ENCODE peak calls at places on chromosome 3, in nine cellular contexts. X is nephron progenitor cell; R is right atrium auricular region; G is WTC11; F is H9; D is activated B cell treated with CpG ODN at 0.5 μM for 24 hours; V is Caco-2; N is dorsolateral prefrontal cortex; C is CD4-positive, alpha-beta T cell. L is an unnamed sample.

GRCh38 chr3:179304605-179305004 is 18.2 kb upstream of the ZNF639 start:
- DNase-seq in V (no peak), C (no peak), X (no peak), N (no peak), F (no peak), G (no peak), D (no peak), R (no peak), L (no peak)

GRCh38 chr3:138862924-138863775 is 28.4 kb upstream of the PIK3CB start:
- DNase-seq in C (no peak), V (peak), F (peak), X (no peak), N (peak), G (peak), D (no peak), R (no peak), L (no peak)

GRCh38 chr3:132083583-132084372 is 49.0 kb upstream of the CPNE4 start:
- DNase-seq in G (no peak), X (no peak), C (no peak), D (no peak), R (no peak), N (no peak), V (no peak), F (peak), L (no peak)

GRCh38 chr3:103410231-103410630 is 975.4 kb downstream of the ZPLD1 start:
- DNase-seq in D (no peak), V (peak), G (peak), N (no peak), F (peak), C (no peak), R (no peak), X (no peak), L (no peak)

GRCh38 chr3:146160233-146160963 is 586 bp downstream of the PLOD2 start:
- DNase-seq in C (no peak), V (peak), X (peak), D (no peak), N (peak), G (peak), R (peak), F (peak), L (peak)

GRCh38 chr3:59709702-59710555 is 660.1 kb upstream of the CFAP20DC start:
- DNase-seq in N (peak), R (no peak), D (no peak), C (no peak), X (no peak), G (no peak), V (no peak), F (no peak), L (no peak)

GRCh38 chr3:32575451-32575850 is 4.8 kb upstream of the DYNC1LI1 start:
- DNase-seq in F (no peak), R (no peak), G (no peak), V (no peak), D (no peak), N (no peak), X (no peak), C (no peak), L (no peak)

GRCh38 chr3:16667633-16668032 is 62.4 kb upstream of the DAZL start:
- DNase-seq in D (no peak), N (no peak), G (no peak), V (no peak), X (no peak), R (no peak), C (no peak), F (no peak), L (no peak)

GRCh38 chr3:160876568-160877100 is 120.6 kb downstream of the PPM1L start:
- DNase-seq in D (no peak), C (no peak), N (no peak), R (no peak), X (no peak), V (no peak), G (no peak), F (no peak), L (no peak)

GRCh38 chr3:149941946-149942345 is 28.7 kb downstream of the PFN2 start:
- DNase-seq in D (no peak), X (no peak), R (no peak), G (no peak), C (no peak), N (no peak), V (no peak), F (no peak), L (no peak)

GRCh38 chr3:50617096-50617791 is at the start of gene MAPKAPK3:
- DNase-seq in R (no peak), F (no peak), D (peak), N (no peak), G (no peak), V (no peak), C (no peak), X (no peak), L (no peak)

GRCh38 chr3:102156426-102156825 is 278.4 kb upstream of the ZPLD1 start:
- DNase-seq in V (no peak), C (no peak), R (no peak), G (no peak), X (no peak), N (no peak), D (no peak), F (no peak), L (no peak)

GRCh38 chr3:128385080-128385832 is 81.4 kb downstream of the DNAJB8 start:
- DNase-seq in G (no peak), D (no peak), V (peak), N (no peak), R (peak), C (no peak), F (no peak), X (no peak), L (no peak)

GRCh38 chr3:178671261-178672191 is 135.3 kb downstream of the KCNMB2 start:
- DNase-seq in F (no peak), N (no peak), G (no peak), X (no peak), D (no peak), R (no peak), C (no peak), V (no peak), L (no peak)

GRCh38 chr3:149442845-149443544 is 31.5 kb upstream of the TM4SF4 start:
- DNase-seq in D (no peak), C (no peak), G (no peak), F (no peak), V (no peak), X (no peak), R (no peak), N (no peak), L (peak)

GRCh38 chr3:17717411-17717810 is 25.0 kb downstream of the TBC1D5 start:
- DNase-seq in G (no peak), N (no peak), X (no peak), V (no peak), R (no peak), C (no peak), D (no peak), F (no peak), L (no peak)

GRCh38 chr3:101567528-101568317 is 6.1 kb downstream of the TRMT10C start:
- DNase-seq in C (no peak), F (no peak), G (no peak), N (no peak), X (no peak), R (no peak), V (no peak), D (no peak), L (no peak)

GRCh38 chr3:115633467-115633866 is 10.2 kb downstream of the GAP43 start:
- DNase-seq in G (no peak), R (no peak), N (no peak), D (no peak), C (no peak), V (no peak), F (no peak), X (no peak), L (no peak)

GRCh38 chr3:42819351-42819965 is 10.2 kb downstream of the ACKR2 start:
- DNase-seq in N (no peak), G (peak), C (no peak), D (no peak), V (no peak), X (no peak), R (no peak), F (peak), L (no peak)

GRCh38 chr3:169020371-169020770 is 643.1 kb downstream of the MECOM start:
- DNase-seq in X (no peak), F (no peak), N (no peak), D (no peak), C (no peak), G (no peak), R (no peak), V (peak), L (no peak)

GRCh38 chr3:98645039-98645438 is 51.6 kb upstream of the CPOX start:
- DNase-seq in G (no peak), N (no peak), C (no peak), R (no peak), D (no peak), V (no peak), X (no peak), F (peak), L (no peak)

GRCh38 chr3:66538390-66538789 is 37.6 kb upstream of the LRIG1 start:
- DNase-seq in X (no peak), D (no peak), N (no peak), R (no peak), C (no peak), F (no peak), V (no peak), G (no peak), L (no peak)

GRCh38 chr3:25870452-25870851 is 80.6 kb downstream of the OXSM start:
- DNase-seq in X (no peak), V (no peak), R (no peak), F (no peak), C (no peak), N (no peak), G (no peak), D (no peak), L (no peak)

GRCh38 chr3:28906561-28907310 is 374.1 kb upstream of the RBMS3 start:
- DNase-seq in V (no peak), X (no peak), N (no peak), D (no peak), R (no peak), C (no peak), G (no peak), F (no peak), L (no peak)

GRCh38 chr3:127763816-127764215 is 58.5 kb downstream of the MGLL start:
- DNase-seq in F (no peak), X (no peak), N (no peak), D (no peak), G (no peak), R (no peak), V (no peak), C (no peak), L (no peak)

GRCh38 chr3:4290272-4290893 is 12.8 kb upstream of the SETMAR start:
- DNase-seq in N (no peak), C (no peak), G (no peak), V (peak), R (no peak), X (peak), D (no peak), F (no peak), L (no peak)

GRCh38 chr3:141992512-141992911 is 116.1 kb downstream of the ATP1B3 start:
- DNase-seq in R (no peak), D (no peak), F (no peak), N (no peak), V (no peak), X (no peak), G (no peak), C (no peak), L (no peak)

GRCh38 chr3:194287392-194287791 is 63.7 kb downstream of the CPN2 start:
- DNase-seq in R (no peak), D (no peak), G (no peak), C (no peak), N (no peak), F (no peak), X (no peak), V (no peak), L (no peak)
- TF ChIP-seq CTCF in R (no peak), D (no peak), G (no peak), C (no peak), N (no peak), F (no peak), X (no peak), V (peak), L (no peak)

GRCh38 chr3:20185733-20186599 is at the start of gene SGO1:
- DNase-seq in C (peak), V (peak), G (peak), N (peak), D (peak), R (peak), F (peak), X (peak), L (peak)
- TF ChIP-seq CTCF in C (no peak), V (no peak), G (no peak), N (peak), D (no peak), R (no peak), F (no peak), X (no peak), L (no peak)

DNA sequence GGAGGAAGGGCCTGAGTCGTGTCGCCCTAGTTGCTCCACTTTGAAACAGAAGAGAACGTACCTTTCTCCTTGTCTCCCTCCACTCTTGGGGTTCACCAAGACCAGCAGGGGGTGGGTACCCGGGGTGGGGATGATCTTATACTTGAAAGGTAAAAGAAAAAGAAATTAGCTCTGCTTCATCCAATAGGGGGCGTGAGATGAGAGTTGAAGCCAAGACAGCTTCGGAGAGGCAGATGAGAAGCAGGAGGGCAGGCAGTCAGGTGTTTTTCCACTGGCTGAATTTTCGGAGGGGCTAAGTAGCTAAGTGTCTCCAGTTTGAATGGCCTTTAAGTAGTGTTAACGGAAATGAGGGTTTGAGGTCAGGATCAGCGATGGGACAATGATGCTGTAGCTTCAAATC is 100.4 kb downstream of the DGKG start:
- DNase-seq in N (no peak), F (peak), R (no peak), X (no peak), V (peak), D (no peak), C (no peak), G (peak), L (no peak)
- TF ChIP-seq CTCF in N (no peak), F (peak), R (peak), X (peak), V (no peak), D (no peak), C (no peak), G (peak), L (no peak)

DNA sequence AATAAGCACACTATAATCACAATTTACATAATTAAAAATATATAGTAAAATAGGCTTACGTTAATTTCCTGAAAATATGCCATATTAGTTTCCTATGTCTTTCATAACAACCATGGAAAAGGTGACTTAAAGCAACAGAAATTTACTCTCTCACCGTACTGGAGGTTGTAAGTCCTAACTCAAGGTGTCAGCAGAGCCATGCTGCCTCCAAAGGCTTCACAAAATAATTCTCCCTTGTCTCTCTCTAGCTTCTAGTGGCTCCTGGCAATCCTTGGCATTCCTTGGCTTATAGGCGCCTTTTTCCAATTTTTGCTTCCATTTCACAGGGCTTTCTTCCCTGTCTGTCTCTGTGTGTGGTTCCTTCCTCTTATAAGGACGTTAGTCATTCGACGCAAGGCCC is 7.6 kb downstream of the SI start:
- DNase-seq in X (no peak), N (no peak), D (no peak), C (no peak), R (no peak), G (no peak), V (peak), F (peak), L (no peak)
- TF ChIP-seq CTCF in X (no peak), N (no peak), D (no peak), C (no peak), R (no peak), G (no peak), V (peak), F (peak), L (no peak)

L was measured in esophagus muscularis mucosa.